ENCODE peak calls at places on chromosomes 16 and 17, in five cellular contexts. Y, L, V, U and R are unnamed samples.

GRCh38 chr17:4722678-4723240 is 8.5 kb upstream of the MED11 start:
- DNase-seq in Y (no peak), L (no peak), V (no peak), U (no peak), R (no peak)

GRCh38 chr17:5592382-5592781 is 8.1 kb upstream of the NLRP1 start:
- DNase-seq in Y (peak), L (no peak), V (peak), U (no peak), R (peak)

GRCh38 chr16:70428178-70428998 is 10.5 kb downstream of the ST3GAL2 start:
- DNase-seq in Y (no peak), L (no peak), V (peak), U (peak), R (peak)

GRCh38 chr16:89422905-89423630 is 67.3 kb downstream of the ANKRD11 start:
- DNase-seq in Y (no peak), L (peak), V (peak), U (peak), R (peak)

GRCh38 chr17:27475981-27476895 is 20.0 kb downstream of the KSR1 start:
- DNase-seq in Y (no peak), L (no peak), V (no peak), U (no peak), R (no peak)

GRCh38 chr16:84277244-84277823 is 17.3 kb upstream of the WFDC1 start:
- DNase-seq in Y (peak), L (peak), V (peak), U (peak), R (peak)

GRCh38 chr16:57544129-57544653 is 1.7 kb downstream of the ADGRG5 start:
- DNase-seq in Y (peak), L (no peak), V (no peak), U (no peak), R (no peak)

GRCh38 chr17:43701318-43701743 is 39.6 kb upstream of the MEOX1 start:
- DNase-seq in Y (no peak), L (no peak), V (peak), U (peak), R (peak)

GRCh38 chr17:45130640-45131293 is 1.5 kb downstream of the PLCD3 start:
- DNase-seq in Y (no peak), L (no peak), V (no peak), U (no peak), R (no peak)